ENCODE peak calls at places on chromosome 3, in nine cellular contexts. Y, B, H, G, N, C, L, M and F are unnamed samples.

GRCh38 chr3:195075941-195076875 is 194.8 kb downstream of the XXYLT1 start:
- DNase-seq in Y (peak), B (no peak), H (peak), G (no peak), N (no peak), C (no peak), L (peak), M (no peak), F (no peak)

GRCh38 chr3:114686624-114687023 is 392.8 kb downstream of the TIGIT start:
- DNase-seq in Y (peak), B (no peak), H (no peak), G (no peak), N (no peak), C (no peak), L (peak), M (no peak), F (no peak)

GRCh38 chr3:97927699-97928098 is 44.5 kb downstream of the RIOX2 start:
- DNase-seq in Y (peak), B (no peak), H (no peak), G (no peak), N (no peak), C (no peak), L (peak), M (no peak), F (no peak)

GRCh38 chr3:126961191-126961790 is 21.6 kb upstream of the PLXNA1 start:
- DNase-seq in Y (peak), B (peak), H (peak), G (peak), N (no peak), C (peak), L (peak), M (no peak), F (peak)

GRCh38 chr3:113832477-113833164 is 6.0 kb upstream of the GRAMD1C start:
- DNase-seq in Y (peak), B (no peak), H (no peak), G (no peak), N (no peak), C (no peak), L (peak), M (no peak), F (no peak)

GRCh38 chr3:98744283-98744682 is 18.9 kb upstream of the ST3GAL6 start:
- DNase-seq in Y (no peak), B (no peak), H (no peak), G (no peak), N (no peak), C (no peak), L (no peak), M (no peak), F (no peak)

GRCh38 chr3:136919799-136920580 is 37.8 kb upstream of the IL20RB start:
- DNase-seq in Y (no peak), B (no peak), H (no peak), G (no peak), N (no peak), C (no peak), L (no peak), M (no peak), F (no peak)

GRCh38 chr3:36597422-36597821 is 166.9 kb downstream of the DCLK3 start:
- DNase-seq in Y (peak), B (no peak), H (no peak), G (no peak), N (no peak), C (no peak), L (no peak), M (no peak), F (no peak)

GRCh38 chr3:113271189-113271588 is 59.8 kb downstream of the BOC start:
- DNase-seq in Y (no peak), B (no peak), H (no peak), G (no peak), N (no peak), C (peak), L (no peak), M (no peak), F (no peak)

GRCh38 chr3:187040637-187041361 is 98.5 kb downstream of the RPL39L start:
- DNase-seq in Y (peak), B (no peak), H (no peak), G (no peak), N (no peak), C (no peak), L (peak), M (no peak), F (no peak)

GRCh38 chr3:179735321-179735720 is 82.5 kb downstream of the USP13 start:
- DNase-seq in Y (no peak), B (no peak), H (no peak), G (no peak), N (no peak), C (no peak), L (no peak), M (no peak), F (no peak)

GRCh38 chr3:53938645-53939044 is 47.0 kb upstream of the SELENOK start:
- DNase-seq in Y (peak), B (peak), H (peak), G (peak), N (peak), C (peak), L (peak), M (peak), F (peak)

GRCh38 chr3:128242818-128243601 is 89.7 kb downstream of the EEFSEC start:
- DNase-seq in Y (no peak), B (no peak), H (no peak), G (no peak), N (no peak), C (no peak), L (no peak), M (no peak), F (no peak)

GRCh38 chr3:153840487-153840886 is 280.7 kb upstream of the ARHGEF26 start:
- DNase-seq in Y (no peak), B (no peak), H (no peak), G (no peak), N (no peak), C (no peak), L (no peak), M (no peak), F (no peak)

GRCh38 chr3:171181907-171182690 is 155.6 kb upstream of the SLC2A2 start:
- DNase-seq in Y (peak), B (no peak), H (no peak), G (no peak), N (no peak), C (no peak), L (peak), M (no peak), F (no peak)

GRCh38 chr3:191329654-191330308 is 545 bp downstream of the UTS2B start:
- DNase-seq in Y (peak), B (peak), H (peak), G (peak), N (peak), C (peak), L (peak), M (peak), F (no peak)

GRCh38 chr3:43298292-43298691 is 12.0 kb downstream of the SNRK start:
- DNase-seq in Y (no peak), B (no peak), H (peak), G (no peak), N (no peak), C (no peak), L (no peak), M (no peak), F (no peak)

GRCh38 chr3:122350814-122351418 is 25.9 kb downstream of the CSTA start:
- DNase-seq in Y (peak), B (no peak), H (no peak), G (peak), N (no peak), C (no peak), L (peak), M (no peak), F (no peak)

GRCh38 chr3:100796556-100796955 is 87.3 kb downstream of the TFG start:
- DNase-seq in Y (peak), B (no peak), H (no peak), G (no peak), N (no peak), C (no peak), L (peak), M (peak), F (peak)
- TF ChIP-seq CTCF in Y (peak), B (peak), H (peak), G (no peak), N (no peak), C (no peak), L (peak), M (peak), F (peak)

DNA sequence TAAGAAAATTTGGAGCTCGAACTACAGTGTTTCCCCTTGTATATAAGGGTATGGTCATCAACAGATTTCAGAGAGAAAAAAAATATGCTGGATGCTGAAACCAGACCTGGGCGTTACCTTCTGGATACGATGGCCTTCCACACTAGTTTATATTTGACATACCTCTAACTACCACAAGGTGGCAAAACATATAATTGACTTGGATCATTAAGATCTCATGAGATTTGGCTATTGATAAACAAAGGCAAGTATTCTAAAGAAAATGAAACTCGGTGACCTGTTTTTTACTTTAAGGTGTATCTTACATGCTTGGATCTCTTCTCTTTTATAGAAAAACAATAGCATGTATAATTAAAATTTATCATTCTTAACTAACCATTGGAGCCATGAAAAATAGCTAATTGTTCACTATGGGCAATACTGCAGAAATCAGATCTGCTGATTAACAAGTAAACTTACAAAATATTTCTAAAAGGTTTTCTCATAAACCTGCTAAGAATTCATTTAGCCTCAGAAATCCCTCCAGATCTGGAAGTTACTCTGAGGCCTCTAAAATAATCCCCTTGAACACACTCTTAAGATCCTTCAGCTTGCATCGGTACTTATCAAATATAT is 300.6 kb upstream of the KCNH8 start:
- DNase-seq in Y (no peak), B (no peak), H (no peak), G (no peak), N (no peak), C (no peak), L (no peak), M (peak), F (peak)
- TF ChIP-seq CTCF in Y (no peak), B (no peak), H (peak), G (peak), N (peak), C (no peak), L (peak), M (peak), F (peak)

GRCh38 chr3:116981088-116981487 is 271.5 kb downstream of the TUSC7 start:
- DNase-seq in Y (no peak), B (no peak), H (no peak), G (no peak), N (no peak), C (no peak), L (no peak), M (no peak), F (no peak)
- TF ChIP-seq CTCF in Y (no peak), B (no peak), H (no peak), G (no peak), N (no peak), C (no peak), L (no peak), M (no peak), F (no peak)

GRCh38 chr3:64225695-64226499 is 631 bp upstream of the PRICKLE2 start:
- DNase-seq in Y (no peak), B (no peak), H (no peak), G (no peak), N (no peak), C (no peak), L (peak), M (no peak), F (no peak)
- TF ChIP-seq CTCF in Y (no peak), B (no peak), H (no peak), G (no peak), N (peak), C (no peak), L (no peak), M (peak), F (no peak)

GRCh38 chr3:52535411-52536111 is 844 bp upstream of the UQCC5 start:
- DNase-seq in Y (no peak), B (no peak), H (no peak), G (peak), N (peak), C (peak), L (no peak), M (no peak), F (no peak)
- TF ChIP-seq CTCF in Y (no peak), B (no peak), H (no peak), G (no peak), N (no peak), C (no peak), L (no peak), M (no peak), F (no peak)

GRCh38 chr3:16927485-16927884 is 42.7 kb downstream of the PLCL2 start:
- DNase-seq in Y (no peak), B (no peak), H (no peak), G (no peak), N (no peak), C (no peak), L (no peak), M (peak), F (peak)
- TF ChIP-seq CTCF in Y (no peak), B (no peak), H (no peak), G (no peak), N (no peak), C (no peak), L (no peak), M (peak), F (peak)

DNA sequence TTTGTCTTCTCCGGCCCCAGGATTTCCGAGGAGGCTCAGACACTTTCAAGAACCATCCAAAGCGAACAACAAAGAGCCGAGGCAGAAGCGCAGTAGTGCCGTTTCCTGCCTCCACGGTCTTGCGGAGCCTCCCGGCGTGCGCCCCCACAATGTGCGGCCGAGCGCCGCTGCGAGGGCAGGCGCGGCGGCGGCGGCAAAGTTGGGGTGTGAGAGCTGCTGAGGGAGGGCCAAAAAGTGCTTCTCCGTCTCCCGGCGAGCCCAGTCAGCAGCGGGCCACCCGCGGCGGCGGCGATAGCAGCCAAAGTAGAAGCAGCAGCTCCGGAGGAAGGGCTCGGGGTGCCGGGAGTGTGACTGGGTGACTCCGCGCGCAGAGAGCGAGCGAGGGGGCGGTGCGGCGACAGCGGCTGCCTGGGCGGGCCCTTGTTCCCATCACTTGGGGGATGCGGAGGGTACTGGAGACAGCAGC is 749.1 kb downstream of the ROBO1 start:
- DNase-seq in Y (peak), B (peak), H (peak), G (peak), N (peak), C (peak), L (peak), M (no peak), F (peak)
- TF ChIP-seq CTCF in Y (peak), B (no peak), H (no peak), G (no peak), N (no peak), C (no peak), L (no peak), M (no peak), F (peak)

DNA sequence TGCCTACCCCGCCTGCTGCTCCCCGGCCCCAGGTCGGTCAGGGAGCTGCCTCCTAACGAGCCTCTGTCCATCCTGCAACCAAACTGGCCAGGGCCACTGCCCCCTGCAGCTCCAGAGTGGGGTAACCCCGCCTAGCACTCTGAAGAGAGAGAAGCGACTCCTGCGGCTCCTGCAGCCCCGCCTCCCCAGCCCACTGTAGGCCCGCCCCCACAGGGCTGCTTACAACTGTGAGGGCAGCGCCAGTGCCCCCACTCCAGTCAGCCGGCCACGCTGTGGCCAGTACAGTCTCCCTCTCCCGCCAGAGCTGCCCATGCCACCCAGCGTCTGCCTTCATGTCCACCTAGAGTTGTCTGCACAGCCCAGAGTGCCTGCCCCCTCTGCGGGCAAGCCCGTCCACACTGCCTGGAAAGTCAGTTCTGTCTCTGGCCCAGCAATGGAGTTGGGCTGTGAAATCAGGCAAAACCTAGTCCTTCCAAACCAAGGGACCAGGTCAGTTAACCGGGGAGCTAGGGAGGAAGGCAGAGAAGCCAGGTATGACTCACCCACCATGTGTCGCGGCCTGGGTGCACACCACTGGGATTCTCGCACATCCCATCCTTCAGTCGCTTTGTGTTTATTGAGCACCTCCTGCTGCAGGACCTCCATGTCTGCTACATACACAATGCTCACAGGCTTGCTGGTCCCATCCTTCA is 2.4 kb downstream of the UCN2 start:
- DNase-seq in Y (peak), B (no peak), H (peak), G (peak), N (peak), C (peak), L (peak), M (peak), F (peak)
- TF ChIP-seq CTCF in Y (peak), B (no peak), H (no peak), G (no peak), N (peak), C (no peak), L (peak), M (no peak), F (peak)

GRCh38 chr3:160928183-160928718 is 172.2 kb downstream of the PPM1L start:
- DNase-seq in Y (no peak), B (no peak), H (no peak), G (no peak), N (no peak), C (no peak), L (no peak), M (peak), F (peak)

GRCh38 chr3:160931474-160931873 is 173.7 kb downstream of the B3GALNT1 start:
- DNase-seq in Y (peak), B (no peak), H (no peak), G (no peak), N (no peak), C (no peak), L (peak), M (no peak), F (no peak)

GRCh38 chr3:160924776-160925175 is 168.7 kb downstream of the PPM1L start:
- DNase-seq in Y (no peak), B (no peak), H (no peak), G (no peak), N (no peak), C (no peak), L (no peak), M (no peak), F (no peak)

GRCh38 chr3:160927620-160928019 is 171.6 kb downstream of the PPM1L start:
- DNase-seq in Y (no peak), B (no peak), H (no peak), G (no peak), N (no peak), C (no peak), L (no peak), M (no peak), F (no peak)

GRCh38 chr3:160929595-160929994 is 173.6 kb downstream of the PPM1L start:
- DNase-seq in Y (peak), B (no peak), H (peak), G (no peak), N (peak), C (no peak), L (peak), M (no peak), F (no peak)
- TF ChIP-seq CTCF in Y (no peak), B (peak), H (peak), G (no peak), N (no peak), C (no peak), L (peak), M (no peak), F (no peak)